ENCODE peak calls at places on chromosomes 11 and 22, in seven cellular contexts. S is IMR-90, N is H9, X is neuronal stem cell, G is HepG2, H is K562, F is mesendoderm. W is an unnamed sample.
A peak's percentile ranks its signal among the peaks of the same experiment; 100 is the strongest.

GRCh38 chr11:11895672-11896071 is 53.9 kb downstream of the USP47 start:
- DNase-seq in S (peak; percentile 10), N (no peak), X (no peak), G (no peak), H (no peak), F (no peak), W (no peak)

GRCh38 chr11:64887757-64888405 is 9.5 kb upstream of the EHD1 start:
- DNase-seq in S (no peak), N (peak; percentile 88), X (peak; percentile 79), G (peak; percentile 46), H (peak; percentile 90), F (peak; percentile 79), W (peak; percentile 93)

GRCh38 chr22:48394787-48395620 is 1432.7 kb downstream of the BRD1 start:
- DNase-seq in S (no peak), N (no peak), X (no peak), G (no peak), H (no peak), F (no peak), W (no peak)

GRCh38 chr11:42048141-42048540 is 588.7 kb upstream of the LRRC4C start:
- DNase-seq in S (no peak), N (no peak), X (no peak), G (no peak), H (no peak), F (no peak), W (no peak)

GRCh38 chr22:27377901-27378300 is 423.7 kb downstream of the MN1 start:
- DNase-seq in S (no peak), N (no peak), X (no peak), G (no peak), H (no peak), F (no peak), W (no peak)

GRCh38 chr11:68327586-68328370 is 15.4 kb downstream of the LRP5 start:
- DNase-seq in S (no peak), N (no peak), X (no peak), G (no peak), H (no peak), F (no peak), W (no peak)

GRCh38 chr11:26951849-26952515 is 41.9 kb upstream of the FIBIN start:
- DNase-seq in S (no peak), N (no peak), X (no peak), G (no peak), H (no peak), F (no peak), W (no peak)

GRCh38 chr22:20439928-20440575 is 2.4 kb upstream of the SCARF2 start:
- DNase-seq in S (no peak), N (no peak), X (no peak), G (no peak), H (no peak), F (no peak), W (peak; percentile 47)

GRCh38 chr11:2792376-2793250 is 92.8 kb upstream of the KCNQ1OT1 start:
- DNase-seq in S (no peak), N (peak; percentile 28), X (no peak), G (no peak), H (no peak), F (no peak), W (peak; percentile 66)

GRCh38 chr11:73480677-73481076 is 104.5 kb downstream of the RELT start:
- DNase-seq in S (peak; percentile 48), N (no peak), X (no peak), G (no peak), H (no peak), F (no peak), W (no peak)

GRCh38 chr22:44719586-44720368 is 17.8 kb downstream of the PRR5 start:
- DNase-seq in S (no peak), N (no peak), X (no peak), G (no peak), H (no peak), F (no peak), W (peak; percentile 63)

GRCh38 chr11:123261345-123262106 is 66.5 kb upstream of the CLMP start:
- DNase-seq in S (peak; percentile 67), N (peak; percentile 92), X (peak; percentile 69), G (peak; percentile 40), H (peak; percentile 81), F (peak; percentile 91), W (peak; percentile 91)

GRCh38 chr22:20130319-20130718 is 1.3 kb upstream of the ZDHHC8 start:
- DNase-seq in S (no peak), N (no peak), X (no peak), G (no peak), H (no peak), F (peak; percentile 32), W (no peak)

GRCh38 chr11:10581481-10582019 is 13.1 kb upstream of the LYVE1 start:
- DNase-seq in S (peak; percentile 63), N (no peak), X (no peak), G (no peak), H (no peak), F (no peak), W (no peak)

GRCh38 chr11:119478711-119479285 is 55.8 kb upstream of the THY1 start:
- DNase-seq in S (no peak), N (peak; percentile 22), X (no peak), G (no peak), H (no peak), F (peak; percentile 51), W (no peak)

GRCh38 chr11:1943977-1944376 is 3.2 kb upstream of the MRPL23 start:
- DNase-seq in S (peak; percentile 5), N (no peak), X (no peak), G (no peak), H (no peak), F (no peak), W (peak; percentile 38)

GRCh38 chr11:122923302-122923701 is 40.7 kb downstream of the JHY start:
- DNase-seq in S (no peak), N (no peak), X (no peak), G (no peak), H (no peak), F (no peak), W (no peak)

GRCh38 chr11:92109476-92109875 is 115.1 kb upstream of the FAT3 start:
- DNase-seq in S (no peak), N (no peak), X (no peak), G (no peak), H (no peak), F (no peak), W (no peak)

GRCh38 chr11:8060146-8060719 is 20.8 kb upstream of the TUB start:
- DNase-seq in S (no peak), N (no peak), X (no peak), G (no peak), H (no peak), F (no peak), W (no peak)
- H3K9ac ChIP-seq in S (no peak overlapping the region), N (no peak overlapping the region), X (no peak overlapping the region), G (no peak overlapping the region), H (no peak overlapping the region), F (no peak overlapping the region), W (no peak overlapping the region)

GRCh38 chr11:96054870-96055705 is 131.2 kb upstream of the MTMR2 start:
- DNase-seq in S (peak; percentile 64), N (no peak), X (peak; percentile 71), G (peak; percentile 44), H (peak; percentile 28), F (peak; percentile 71), W (no peak)

GRCh38 chr11:96061094-96061493 is 137.2 kb upstream of the MTMR2 start:
- DNase-seq in S (no peak), N (no peak), X (no peak), G (peak; percentile 27), H (no peak), F (no peak), W (no peak)

GRCh38 chr11:96055706-96056387 is 131.9 kb upstream of the MTMR2 start:
- DNase-seq in S (peak; percentile 62), N (no peak), X (peak; percentile 6), G (peak; percentile 7), H (no peak), F (peak; percentile 92), W (no peak)

GRCh38 chr11:96052921-96053631 is 129.2 kb upstream of the MTMR2 start:
- DNase-seq in S (peak; percentile 62), N (no peak), X (no peak), G (no peak), H (no peak), F (no peak), W (no peak)

GRCh38 chr11:96056581-96056980 is 132.7 kb upstream of the MTMR2 start:
- DNase-seq in S (no peak), N (no peak), X (no peak), G (no peak), H (no peak), F (no peak), W (no peak)
- H3K27ac ChIP-seq in S (peak overlapping the region; percentile 9), N (no peak overlapping the region), X (no peak overlapping the region), G (no peak overlapping the region), H (no peak overlapping the region), F (no peak overlapping the region), W (no peak overlapping the region)

GRCh38 chr22:25751174-25751581 is 9.2 kb downstream of the MYO18B start:
- DNase-seq in S (no peak), N (no peak), X (no peak), G (no peak), H (no peak), F (no peak), W (no peak)
- H3K9ac ChIP-seq in S (no peak overlapping the region), N (no peak overlapping the region), X (peak overlapping the region; percentile 45), G (no peak overlapping the region), H (no peak overlapping the region), F (no peak overlapping the region), W (no peak overlapping the region)

DNA sequence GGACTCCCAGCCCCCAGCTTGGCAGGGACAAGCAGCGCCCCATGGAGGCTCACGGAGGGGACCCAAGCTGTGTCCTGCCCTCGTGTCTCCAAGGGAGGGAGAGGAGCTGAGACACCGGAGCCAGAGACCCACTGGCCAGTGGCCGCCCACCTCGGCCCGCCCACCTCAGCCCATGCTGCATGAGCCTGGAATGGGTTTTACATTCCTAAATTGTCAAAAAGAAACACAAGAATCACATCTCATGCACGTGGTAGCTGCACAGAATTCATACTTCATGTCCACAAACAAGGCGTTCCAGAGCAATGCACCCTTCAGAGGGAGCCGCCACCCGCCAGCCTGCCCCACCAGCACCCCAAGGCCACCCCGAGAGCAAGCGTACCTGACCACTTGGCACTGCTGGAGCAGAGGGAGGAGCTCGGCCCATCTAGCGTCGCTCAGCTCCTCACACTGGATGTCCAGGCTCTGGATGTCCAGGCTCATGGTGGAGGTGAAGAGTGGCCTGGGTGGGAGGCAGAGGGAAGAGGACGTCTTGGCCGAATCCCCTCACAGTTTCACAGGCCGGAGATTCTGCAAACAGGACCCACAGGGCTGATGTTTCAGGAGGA is 5.3 kb downstream of the RNH1 start:
- DNase-seq in S (no peak), N (no peak), X (no peak), G (no peak), H (no peak), F (no peak), W (no peak)
- H3K27ac ChIP-seq in S (no peak overlapping the region), N (no peak overlapping the region), X (no peak overlapping the region), G (no peak overlapping the region), H (no peak overlapping the region), F (no peak overlapping the region), W (no peak overlapping the region)

DNA sequence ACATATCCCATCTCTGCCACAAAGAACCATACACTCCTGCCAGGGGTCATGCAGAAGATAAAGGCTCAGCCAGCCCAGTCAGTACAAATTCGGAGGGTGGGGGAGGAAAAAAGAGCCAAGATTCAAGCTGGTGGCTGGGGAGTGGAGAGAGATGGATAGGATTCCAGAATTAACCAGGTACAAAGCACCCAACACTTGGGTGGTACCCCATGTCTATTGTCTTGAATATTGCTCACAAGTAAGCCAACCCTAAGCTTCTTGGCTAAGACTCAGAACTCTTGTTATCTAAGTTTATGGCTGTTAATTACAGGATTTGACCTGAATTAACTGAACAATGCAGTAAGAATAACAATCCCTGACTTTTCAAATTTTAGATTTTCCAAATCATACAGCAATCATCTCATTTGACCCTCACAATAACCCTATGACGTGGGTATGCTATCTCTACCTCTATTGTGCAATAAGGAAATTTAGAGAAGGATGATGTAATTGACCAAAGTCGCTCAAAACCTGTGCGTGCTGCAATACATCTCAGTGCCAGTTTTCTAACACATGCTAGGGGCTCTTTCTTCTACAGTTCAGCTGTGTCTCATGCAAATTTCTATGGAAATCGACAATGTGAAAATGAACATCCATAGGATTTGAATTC is 39.9 kb upstream of the APLNR start:
- DNase-seq in S (peak; percentile 41), N (no peak), X (no peak), G (no peak), H (no peak), F (no peak), W (no peak)
- H3K9ac ChIP-seq in S (no peak overlapping the region), N (no peak overlapping the region), X (no peak overlapping the region), G (no peak overlapping the region), H (no peak overlapping the region), F (no peak overlapping the region), W (no peak overlapping the region)